ENCODE peak calls at places on chromosomes 6 and 20, in eight cellular contexts. One of them, this sample, is unnamed.
A peak's percentile ranks its signal among the peaks of the same experiment; 100 is the strongest.

GRCh38 chr6:17780071-17780470 is 73.3 kb upstream of the NUP153 start:
- DNase-seq in activated T-helper 1 cell treated with anti-CD3 and anti-CD28 coated beads, Interleukin-12 subunit alpha, Interleukin-12 subunit beta, Interleukin-2, Interleukin-4 antibody, amounts not matched to agents 30 ng/mL and 10 ng/mL and 1 ng/mL, durations not matched to agents 14 hours and 24 hours and 36 hours: no peak
- DNase-seq in NCI-H2081: no peak
- DNase-seq in activated naive CD8-positive, alpha-beta T cell treated with anti-CD3 and anti-CD28 coated beads, Interleukin-2, amount 50 U/mL, for 24 hours: no peak
- DNase-seq in brain microvascular endothelial cell: no peak
- DNase-seq in activated T-cell treated with anti-CD3 and anti-CD28 coated beads for 4 hours: no peak
- DNase-seq in H9: no peak
- DNase-seq in neural crest cell: no peak
- DNase-seq in this sample: no peak

GRCh38 chr6:131368077-131368911 is 204.7 kb upstream of the ARG1 start:
- DNase-seq in activated T-helper 1 cell treated with anti-CD3 and anti-CD28 coated beads, Interleukin-12 subunit alpha, Interleukin-12 subunit beta, Interleukin-2, Interleukin-4 antibody, amounts not matched to agents 30 ng/mL and 10 ng/mL and 1 ng/mL, durations not matched to agents 14 hours and 24 hours and 36 hours: no peak
- DNase-seq in NCI-H2081: peak; percentile 92
- DNase-seq in activated naive CD8-positive, alpha-beta T cell treated with anti-CD3 and anti-CD28 coated beads, Interleukin-2, amount 50 U/mL, for 24 hours: no peak
- DNase-seq in brain microvascular endothelial cell: no peak
- DNase-seq in activated T-cell treated with anti-CD3 and anti-CD28 coated beads for 4 hours: no peak
- DNase-seq in H9: no peak
- DNase-seq in neural crest cell: no peak
- DNase-seq in this sample: no peak

GRCh38 chr6:90413867-90414266 is 117.2 kb upstream of the BACH2 start:
- DNase-seq in activated T-helper 1 cell treated with anti-CD3 and anti-CD28 coated beads, Interleukin-12 subunit alpha, Interleukin-12 subunit beta, Interleukin-2, Interleukin-4 antibody, amounts not matched to agents 30 ng/mL and 10 ng/mL and 1 ng/mL, durations not matched to agents 14 hours and 24 hours and 36 hours: peak; percentile 61
- DNase-seq in NCI-H2081: no peak
- DNase-seq in activated naive CD8-positive, alpha-beta T cell treated with anti-CD3 and anti-CD28 coated beads, Interleukin-2, amount 50 U/mL, for 24 hours: peak; percentile 82
- DNase-seq in brain microvascular endothelial cell: no peak
- DNase-seq in activated T-cell treated with anti-CD3 and anti-CD28 coated beads for 4 hours: peak; percentile 82
- DNase-seq in H9: peak; percentile 68
- DNase-seq in neural crest cell: peak; percentile 38
- DNase-seq in this sample: peak; percentile 76

GRCh38 chr20:4161447-4162251 is 146.3 kb upstream of the RNF24 start:
- DNase-seq in activated T-helper 1 cell treated with anti-CD3 and anti-CD28 coated beads, Interleukin-12 subunit alpha, Interleukin-12 subunit beta, Interleukin-2, Interleukin-4 antibody, amounts not matched to agents 30 ng/mL and 10 ng/mL and 1 ng/mL, durations not matched to agents 14 hours and 24 hours and 36 hours: no peak
- DNase-seq in NCI-H2081: peak; percentile 44
- DNase-seq in activated naive CD8-positive, alpha-beta T cell treated with anti-CD3 and anti-CD28 coated beads, Interleukin-2, amount 50 U/mL, for 24 hours: no peak
- DNase-seq in brain microvascular endothelial cell: no peak
- DNase-seq in activated T-cell treated with anti-CD3 and anti-CD28 coated beads for 4 hours: no peak
- DNase-seq in H9: no peak
- DNase-seq in neural crest cell: no peak
- DNase-seq in this sample: no peak

GRCh38 chr6:17179246-17180073 is 77.6 kb downstream of the STMND1 start:
- DNase-seq in activated T-helper 1 cell treated with anti-CD3 and anti-CD28 coated beads, Interleukin-12 subunit alpha, Interleukin-12 subunit beta, Interleukin-2, Interleukin-4 antibody, amounts not matched to agents 30 ng/mL and 10 ng/mL and 1 ng/mL, durations not matched to agents 14 hours and 24 hours and 36 hours: no peak
- DNase-seq in NCI-H2081: no peak
- DNase-seq in activated naive CD8-positive, alpha-beta T cell treated with anti-CD3 and anti-CD28 coated beads, Interleukin-2, amount 50 U/mL, for 24 hours: no peak
- DNase-seq in brain microvascular endothelial cell: peak; percentile 56
- DNase-seq in activated T-cell treated with anti-CD3 and anti-CD28 coated beads for 4 hours: no peak
- DNase-seq in H9: no peak
- DNase-seq in neural crest cell: no peak
- DNase-seq in this sample: no peak

GRCh38 chr6:158497620-158498019 is 62.3 kb upstream of the TMEM181 start:
- DNase-seq in activated T-helper 1 cell treated with anti-CD3 and anti-CD28 coated beads, Interleukin-12 subunit alpha, Interleukin-12 subunit beta, Interleukin-2, Interleukin-4 antibody, amounts not matched to agents 30 ng/mL and 10 ng/mL and 1 ng/mL, durations not matched to agents 14 hours and 24 hours and 36 hours: no peak
- DNase-seq in NCI-H2081: no peak
- DNase-seq in activated naive CD8-positive, alpha-beta T cell treated with anti-CD3 and anti-CD28 coated beads, Interleukin-2, amount 50 U/mL, for 24 hours: no peak
- DNase-seq in brain microvascular endothelial cell: no peak
- DNase-seq in activated T-cell treated with anti-CD3 and anti-CD28 coated beads for 4 hours: no peak
- DNase-seq in H9: no peak
- DNase-seq in neural crest cell: no peak
- DNase-seq in this sample: no peak

GRCh38 chr6:131937219-131937618 is 14.0 kb downstream of the CCN2 start:
- DNase-seq in activated T-helper 1 cell treated with anti-CD3 and anti-CD28 coated beads, Interleukin-12 subunit alpha, Interleukin-12 subunit beta, Interleukin-2, Interleukin-4 antibody, amounts not matched to agents 30 ng/mL and 10 ng/mL and 1 ng/mL, durations not matched to agents 14 hours and 24 hours and 36 hours: no peak
- DNase-seq in NCI-H2081: no peak
- DNase-seq in activated naive CD8-positive, alpha-beta T cell treated with anti-CD3 and anti-CD28 coated beads, Interleukin-2, amount 50 U/mL, for 24 hours: no peak
- DNase-seq in brain microvascular endothelial cell: no peak
- DNase-seq in activated T-cell treated with anti-CD3 and anti-CD28 coated beads for 4 hours: no peak
- DNase-seq in H9: no peak
- DNase-seq in neural crest cell: no peak
- DNase-seq in this sample: no peak

GRCh38 chr6:170292778-170293164 is 1.9 kb upstream of the DLL1 start:
- DNase-seq in activated T-helper 1 cell treated with anti-CD3 and anti-CD28 coated beads, Interleukin-12 subunit alpha, Interleukin-12 subunit beta, Interleukin-2, Interleukin-4 antibody, amounts not matched to agents 30 ng/mL and 10 ng/mL and 1 ng/mL, durations not matched to agents 14 hours and 24 hours and 36 hours: no peak
- DNase-seq in NCI-H2081: peak; percentile 61
- DNase-seq in activated naive CD8-positive, alpha-beta T cell treated with anti-CD3 and anti-CD28 coated beads, Interleukin-2, amount 50 U/mL, for 24 hours: no peak
- DNase-seq in brain microvascular endothelial cell: no peak
- DNase-seq in activated T-cell treated with anti-CD3 and anti-CD28 coated beads for 4 hours: no peak
- DNase-seq in H9: no peak
- DNase-seq in neural crest cell: no peak
- DNase-seq in this sample: no peak

GRCh38 chr6:16684896-16685554 is 76.2 kb downstream of the ATXN1 start:
- DNase-seq in activated T-helper 1 cell treated with anti-CD3 and anti-CD28 coated beads, Interleukin-12 subunit alpha, Interleukin-12 subunit beta, Interleukin-2, Interleukin-4 antibody, amounts not matched to agents 30 ng/mL and 10 ng/mL and 1 ng/mL, durations not matched to agents 14 hours and 24 hours and 36 hours: peak; percentile 71
- DNase-seq in NCI-H2081: no peak
- DNase-seq in activated naive CD8-positive, alpha-beta T cell treated with anti-CD3 and anti-CD28 coated beads, Interleukin-2, amount 50 U/mL, for 24 hours: peak; percentile 87
- DNase-seq in brain microvascular endothelial cell: peak; percentile 90
- DNase-seq in activated T-cell treated with anti-CD3 and anti-CD28 coated beads for 4 hours: peak; percentile 82
- DNase-seq in H9: no peak
- DNase-seq in neural crest cell: no peak
- DNase-seq in this sample: peak; percentile 49

GRCh38 chr20:63419299-63419698 is 53.2 kb downstream of the KCNQ2 start:
- DNase-seq in activated T-helper 1 cell treated with anti-CD3 and anti-CD28 coated beads, Interleukin-12 subunit alpha, Interleukin-12 subunit beta, Interleukin-2, Interleukin-4 antibody, amounts not matched to agents 30 ng/mL and 10 ng/mL and 1 ng/mL, durations not matched to agents 14 hours and 24 hours and 36 hours: no peak
- DNase-seq in NCI-H2081: no peak
- DNase-seq in activated naive CD8-positive, alpha-beta T cell treated with anti-CD3 and anti-CD28 coated beads, Interleukin-2, amount 50 U/mL, for 24 hours: no peak
- DNase-seq in brain microvascular endothelial cell: no peak
- DNase-seq in activated T-cell treated with anti-CD3 and anti-CD28 coated beads for 4 hours: no peak
- DNase-seq in H9: no peak
- DNase-seq in neural crest cell: no peak
- DNase-seq in this sample: no peak

GRCh38 chr20:25245461-25245860 is 2.4 kb upstream of the PYGB start:
- DNase-seq in activated T-helper 1 cell treated with anti-CD3 and anti-CD28 coated beads, Interleukin-12 subunit alpha, Interleukin-12 subunit beta, Interleukin-2, Interleukin-4 antibody, amounts not matched to agents 30 ng/mL and 10 ng/mL and 1 ng/mL, durations not matched to agents 14 hours and 24 hours and 36 hours: no peak
- DNase-seq in NCI-H2081: no peak
- DNase-seq in activated naive CD8-positive, alpha-beta T cell treated with anti-CD3 and anti-CD28 coated beads, Interleukin-2, amount 50 U/mL, for 24 hours: no peak
- DNase-seq in brain microvascular endothelial cell: no peak
- DNase-seq in activated T-cell treated with anti-CD3 and anti-CD28 coated beads for 4 hours: no peak
- DNase-seq in H9: peak; percentile 17
- DNase-seq in neural crest cell: no peak
- DNase-seq in this sample: no peak

GRCh38 chr6:28985396-28986164 is 19.5 kb downstream of the ZNF311 start:
- DNase-seq in activated T-helper 1 cell treated with anti-CD3 and anti-CD28 coated beads, Interleukin-12 subunit alpha, Interleukin-12 subunit beta, Interleukin-2, Interleukin-4 antibody, amounts not matched to agents 30 ng/mL and 10 ng/mL and 1 ng/mL, durations not matched to agents 14 hours and 24 hours and 36 hours: no peak
- DNase-seq in NCI-H2081: peak; percentile 96
- DNase-seq in activated naive CD8-positive, alpha-beta T cell treated with anti-CD3 and anti-CD28 coated beads, Interleukin-2, amount 50 U/mL, for 24 hours: peak; percentile 17
- DNase-seq in brain microvascular endothelial cell: peak; percentile 98
- DNase-seq in activated T-cell treated with anti-CD3 and anti-CD28 coated beads for 4 hours: no peak
- DNase-seq in H9: peak; percentile 96
- DNase-seq in neural crest cell: peak; percentile 65
- DNase-seq in this sample: no peak

GRCh38 chr20:50916257-50916656 is 15.0 kb downstream of the ADNP start:
- DNase-seq in activated T-helper 1 cell treated with anti-CD3 and anti-CD28 coated beads, Interleukin-12 subunit alpha, Interleukin-12 subunit beta, Interleukin-2, Interleukin-4 antibody, amounts not matched to agents 30 ng/mL and 10 ng/mL and 1 ng/mL, durations not matched to agents 14 hours and 24 hours and 36 hours: no peak
- DNase-seq in NCI-H2081: no peak
- DNase-seq in activated naive CD8-positive, alpha-beta T cell treated with anti-CD3 and anti-CD28 coated beads, Interleukin-2, amount 50 U/mL, for 24 hours: no peak
- DNase-seq in brain microvascular endothelial cell: peak; percentile 50
- DNase-seq in activated T-cell treated with anti-CD3 and anti-CD28 coated beads for 4 hours: no peak
- DNase-seq in H9: no peak
- DNase-seq in neural crest cell: no peak
- DNase-seq in this sample: no peak

GRCh38 chr20:62043131-62043914 is 22.4 kb downstream of the TAF4 start:
- DNase-seq in activated T-helper 1 cell treated with anti-CD3 and anti-CD28 coated beads, Interleukin-12 subunit alpha, Interleukin-12 subunit beta, Interleukin-2, Interleukin-4 antibody, amounts not matched to agents 30 ng/mL and 10 ng/mL and 1 ng/mL, durations not matched to agents 14 hours and 24 hours and 36 hours: no peak
- DNase-seq in NCI-H2081: no peak
- DNase-seq in activated naive CD8-positive, alpha-beta T cell treated with anti-CD3 and anti-CD28 coated beads, Interleukin-2, amount 50 U/mL, for 24 hours: no peak
- DNase-seq in brain microvascular endothelial cell: no peak
- DNase-seq in activated T-cell treated with anti-CD3 and anti-CD28 coated beads for 4 hours: no peak
- DNase-seq in H9: no peak
- DNase-seq in neural crest cell: no peak
- DNase-seq in this sample: no peak

GRCh38 chr6:135451617-135452190 is 45.8 kb downstream of the AHI1 start:
- DNase-seq in activated T-helper 1 cell treated with anti-CD3 and anti-CD28 coated beads, Interleukin-12 subunit alpha, Interleukin-12 subunit beta, Interleukin-2, Interleukin-4 antibody, amounts not matched to agents 30 ng/mL and 10 ng/mL and 1 ng/mL, durations not matched to agents 14 hours and 24 hours and 36 hours: no peak
- DNase-seq in NCI-H2081: peak; percentile 17
- DNase-seq in activated naive CD8-positive, alpha-beta T cell treated with anti-CD3 and anti-CD28 coated beads, Interleukin-2, amount 50 U/mL, for 24 hours: no peak
- DNase-seq in brain microvascular endothelial cell: no peak
- DNase-seq in activated T-cell treated with anti-CD3 and anti-CD28 coated beads for 4 hours: no peak
- DNase-seq in H9: no peak
- DNase-seq in neural crest cell: no peak
- DNase-seq in this sample: no peak

GRCh38 chr20:41299899-41300298 is 17.6 kb downstream of the ZHX3 start:
- DNase-seq in activated T-helper 1 cell treated with anti-CD3 and anti-CD28 coated beads, Interleukin-12 subunit alpha, Interleukin-12 subunit beta, Interleukin-2, Interleukin-4 antibody, amounts not matched to agents 30 ng/mL and 10 ng/mL and 1 ng/mL, durations not matched to agents 14 hours and 24 hours and 36 hours: no peak
- DNase-seq in NCI-H2081: no peak
- DNase-seq in activated naive CD8-positive, alpha-beta T cell treated with anti-CD3 and anti-CD28 coated beads, Interleukin-2, amount 50 U/mL, for 24 hours: no peak
- DNase-seq in brain microvascular endothelial cell: peak; percentile 33
- DNase-seq in activated T-cell treated with anti-CD3 and anti-CD28 coated beads for 4 hours: no peak
- DNase-seq in H9: no peak
- DNase-seq in neural crest cell: no peak
- DNase-seq in this sample: no peak

GRCh38 chr6:156780962-156781705 is 4.0 kb downstream of the ARID1B start:
- DNase-seq in activated T-helper 1 cell treated with anti-CD3 and anti-CD28 coated beads, Interleukin-12 subunit alpha, Interleukin-12 subunit beta, Interleukin-2, Interleukin-4 antibody, amounts not matched to agents 30 ng/mL and 10 ng/mL and 1 ng/mL, durations not matched to agents 14 hours and 24 hours and 36 hours: no peak
- DNase-seq in NCI-H2081: no peak
- DNase-seq in activated naive CD8-positive, alpha-beta T cell treated with anti-CD3 and anti-CD28 coated beads, Interleukin-2, amount 50 U/mL, for 24 hours: no peak
- DNase-seq in brain microvascular endothelial cell: no peak
- DNase-seq in activated T-cell treated with anti-CD3 and anti-CD28 coated beads for 4 hours: no peak
- DNase-seq in H9: no peak
- DNase-seq in neural crest cell: no peak
- DNase-seq in this sample: no peak

This sample was measured in activated T-helper 2 cell treated with anti-CD3 and anti-CD28 coated beads, Interferon-gamma antibody, Interleukin-2, Interleukin-4, amounts not matched to agents 10 μg/mL and 5 μg/mL and 100 μg/mL, durations not matched to agents 14 hours and 24 hours and 36 hours.